ENCODE peak calls at places on chromosome 9, in six cellular contexts. One of them, this sample, is unnamed.

GRCh38 chr9:110623462-110624025 is 44.0 kb upstream of the SVEP1 start:
- DNase-seq in kidney: no peak
- DNase-seq in HL-60: no peak
- DNase-seq in fibroblast of lung: peak; percentile 75
- DNase-seq in PC-3: peak; percentile 79
- DNase-seq in mammary epithelial cell: peak; percentile 45
- DNase-seq in this sample: peak; percentile 77

GRCh38 chr9:21153688-21154608 is 12.3 kb upstream of the IFNW1 start:
- DNase-seq in PC-3: peak; percentile 32
- DNase-seq in kidney: no peak
- DNase-seq in mammary epithelial cell: peak; percentile 35
- DNase-seq in HL-60: peak; percentile 8
- DNase-seq in fibroblast of lung: peak; percentile 15
- DNase-seq in this sample: peak; percentile 32

GRCh38 chr9:34584970-34585369 is 4.6 kb downstream of the CNTFR start:
- DNase-seq in mammary epithelial cell: no peak
- DNase-seq in fibroblast of lung: no peak
- DNase-seq in kidney: no peak
- DNase-seq in PC-3: no peak
- DNase-seq in HL-60: no peak
- DNase-seq in this sample: no peak

GRCh38 chr9:15370496-15371464 is 51.9 kb upstream of the SNAPC3 start:
- DNase-seq in PC-3: no peak
- DNase-seq in mammary epithelial cell: no peak
- DNase-seq in kidney: no peak
- DNase-seq in fibroblast of lung: peak; percentile 14
- DNase-seq in HL-60: no peak
- DNase-seq in this sample: no peak

GRCh38 chr9:133476531-133476930 is 2.4 kb downstream of the SLC2A6 start:
- DNase-seq in HL-60: peak; percentile 49
- DNase-seq in mammary epithelial cell: no peak
- DNase-seq in fibroblast of lung: peak; percentile 8
- DNase-seq in PC-3: no peak
- DNase-seq in kidney: peak; percentile 55
- DNase-seq in this sample: peak; percentile 35

GRCh38 chr9:69946800-69947437 is 96.7 kb upstream of the MAMDC2 start:
- DNase-seq in fibroblast of lung: peak; percentile 95
- DNase-seq in HL-60: peak; percentile 61
- DNase-seq in PC-3: peak; percentile 73
- DNase-seq in mammary epithelial cell: peak; percentile 69
- DNase-seq in kidney: no peak
- DNase-seq in this sample: peak; percentile 84

GRCh38 chr9:122816163-122816867 is 12.1 kb downstream of the PDCL start:
- DNase-seq in HL-60: no peak
- DNase-seq in mammary epithelial cell: no peak
- DNase-seq in kidney: no peak
- DNase-seq in fibroblast of lung: no peak
- DNase-seq in PC-3: no peak
- DNase-seq in this sample: no peak

GRCh38 chr9:90964101-90965020 is 162.7 kb downstream of the SYK start:
- DNase-seq in kidney: no peak
- DNase-seq in HL-60: no peak
- DNase-seq in PC-3: no peak
- DNase-seq in fibroblast of lung: no peak
- DNase-seq in mammary epithelial cell: no peak
- DNase-seq in this sample: no peak

GRCh38 chr9:7228786-7229185 is 471.0 kb downstream of the KDM4C start:
- DNase-seq in kidney: no peak
- DNase-seq in HL-60: no peak
- DNase-seq in fibroblast of lung: no peak
- DNase-seq in PC-3: no peak
- DNase-seq in mammary epithelial cell: no peak
- DNase-seq in this sample: no peak

GRCh38 chr9:95816716-95817115 is 58.8 kb upstream of the ERCC6L2 start:
- DNase-seq in kidney: no peak
- DNase-seq in fibroblast of lung: no peak
- DNase-seq in HL-60: no peak
- DNase-seq in mammary epithelial cell: no peak
- DNase-seq in PC-3: peak; percentile 43
- DNase-seq in this sample: peak; percentile 21

GRCh38 chr9:95815961-95816360 is 59.5 kb upstream of the ERCC6L2 start:
- DNase-seq in HL-60: no peak
- DNase-seq in PC-3: no peak
- DNase-seq in mammary epithelial cell: no peak
- DNase-seq in kidney: no peak
- DNase-seq in fibroblast of lung: no peak
- DNase-seq in this sample: no peak

GRCh38 chr9:95810814-95811213 is 64.7 kb upstream of the ERCC6L2 start:
- DNase-seq in kidney: no peak
- DNase-seq in PC-3: no peak
- DNase-seq in fibroblast of lung: no peak
- DNase-seq in mammary epithelial cell: no peak
- DNase-seq in HL-60: no peak
- DNase-seq in this sample: no peak

GRCh38 chr9:95815153-95815552 is 60.3 kb upstream of the ERCC6L2 start:
- DNase-seq in kidney: no peak
- DNase-seq in PC-3: peak; percentile 56
- DNase-seq in HL-60: no peak
- DNase-seq in fibroblast of lung: peak; percentile 86
- DNase-seq in mammary epithelial cell: no peak
- DNase-seq in this sample: peak; percentile 93

GRCh38 chr9:95813923-95814322 is 61.6 kb upstream of the ERCC6L2 start:
- DNase-seq in kidney: no peak
- DNase-seq in PC-3: peak; percentile 46
- DNase-seq in mammary epithelial cell: no peak
- DNase-seq in HL-60: no peak
- DNase-seq in fibroblast of lung: no peak
- DNase-seq in this sample: no peak
- TF ChIP-seq CTCF in kidney: no peak
- TF ChIP-seq CTCF in PC-3: no peak
- TF ChIP-seq CTCF in mammary epithelial cell: no peak
- TF ChIP-seq CTCF in HL-60: no peak
- TF ChIP-seq CTCF in fibroblast of lung: no peak
- TF ChIP-seq CTCF in this sample: no peak

GRCh38 chr9:136946893-136947891 is 2.1 kb downstream of the C8G start:
- DNase-seq in PC-3: no peak
- DNase-seq in fibroblast of lung: no peak
- DNase-seq in HL-60: no peak
- DNase-seq in mammary epithelial cell: no peak
- DNase-seq in kidney: peak; percentile 76
- DNase-seq in this sample: no peak

GRCh38 chr9:136949817-136950655 is 2.0 kb upstream of the LCN12 start:
- DNase-seq in PC-3: peak; percentile 88
- DNase-seq in HL-60: peak; percentile 96
- DNase-seq in fibroblast of lung: peak; percentile 72
- DNase-seq in mammary epithelial cell: peak; percentile 87
- DNase-seq in kidney: peak; percentile 99
- DNase-seq in this sample: peak; percentile 92

GRCh38 chr9:136949239-136949816 is 2.7 kb upstream of the LCN12 start:
- DNase-seq in PC-3: no peak
- DNase-seq in kidney: no peak
- DNase-seq in HL-60: no peak
- DNase-seq in mammary epithelial cell: no peak
- DNase-seq in fibroblast of lung: no peak
- DNase-seq in this sample: no peak

GRCh38 chr9:136946228-136946892 is 1.3 kb downstream of the C8G start:
- DNase-seq in PC-3: no peak
- DNase-seq in fibroblast of lung: no peak
- DNase-seq in mammary epithelial cell: no peak
- DNase-seq in kidney: peak; percentile 82
- DNase-seq in HL-60: no peak
- DNase-seq in this sample: no peak

GRCh38 chr9:136947955-136948510 is 3.0 kb downstream of the C8G start:
- DNase-seq in HL-60: no peak
- DNase-seq in kidney: peak; percentile 81
- DNase-seq in PC-3: peak; percentile 36
- DNase-seq in mammary epithelial cell: peak; percentile 12
- DNase-seq in fibroblast of lung: peak; percentile 37
- DNase-seq in this sample: peak; percentile 54
- TF ChIP-seq CTCF in HL-60: no peak
- TF ChIP-seq CTCF in kidney: peak; percentile 31
- TF ChIP-seq CTCF in PC-3: peak; percentile 44
- TF ChIP-seq CTCF in mammary epithelial cell: peak; percentile 43
- TF ChIP-seq CTCF in fibroblast of lung: peak; percentile 47
- TF ChIP-seq CTCF in this sample: peak; percentile 65

DNA sequence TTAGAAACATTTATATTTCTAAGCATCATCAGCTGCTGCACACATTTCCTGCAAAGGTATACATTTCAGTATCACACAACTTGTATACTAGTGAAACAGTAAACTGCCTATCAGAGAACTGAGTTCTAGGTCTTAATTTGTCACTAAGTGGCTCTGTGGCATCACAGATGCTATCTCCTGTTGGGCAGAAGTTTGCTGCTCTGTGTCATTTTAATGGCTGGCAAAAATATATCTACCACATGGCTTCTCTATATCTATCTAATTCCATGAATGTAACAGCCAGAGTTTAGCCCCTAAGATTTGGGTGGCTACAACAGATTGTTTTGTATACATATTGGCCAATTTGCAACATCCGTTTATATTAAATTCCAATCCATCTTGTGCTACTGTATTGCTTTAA is 1231.9 kb upstream of the C9orf72 start:
- DNase-seq in HL-60: no peak
- DNase-seq in PC-3: no peak
- DNase-seq in fibroblast of lung: no peak
- DNase-seq in mammary epithelial cell: no peak
- DNase-seq in kidney: no peak
- DNase-seq in this sample: no peak
- TF ChIP-seq CTCF in HL-60: no peak
- TF ChIP-seq CTCF in PC-3: no peak
- TF ChIP-seq CTCF in fibroblast of lung: no peak
- TF ChIP-seq CTCF in mammary epithelial cell: no peak
- TF ChIP-seq CTCF in kidney: no peak
- TF ChIP-seq CTCF in this sample: no peak

GRCh38 chr9:98097836-98098235 is 21.2 kb downstream of the TRIM14 start:
- DNase-seq in mammary epithelial cell: peak; percentile 63
- DNase-seq in PC-3: peak; percentile 18
- DNase-seq in fibroblast of lung: no peak
- DNase-seq in HL-60: no peak
- DNase-seq in kidney: no peak
- DNase-seq in this sample: no peak

GRCh38 chr9:98101868-98102273 is 17.2 kb downstream of the TRIM14 start:
- DNase-seq in fibroblast of lung: no peak
- DNase-seq in kidney: peak; percentile 65
- DNase-seq in HL-60: peak; percentile 86
- DNase-seq in mammary epithelial cell: no peak
- DNase-seq in PC-3: no peak
- DNase-seq in this sample: no peak

GRCh38 chr9:98101416-98101815 is 17.6 kb downstream of the TRIM14 start:
- DNase-seq in kidney: peak; percentile 35
- DNase-seq in fibroblast of lung: no peak
- DNase-seq in mammary epithelial cell: no peak
- DNase-seq in HL-60: no peak
- DNase-seq in PC-3: no peak
- DNase-seq in this sample: no peak

GRCh38 chr9:98099898-98100297 is 19.1 kb downstream of the TRIM14 start:
- DNase-seq in mammary epithelial cell: peak; percentile 30
- DNase-seq in kidney: no peak
- DNase-seq in fibroblast of lung: no peak
- DNase-seq in HL-60: no peak
- DNase-seq in PC-3: no peak
- DNase-seq in this sample: no peak

GRCh38 chr9:98099346-98099745 is 19.7 kb downstream of the TRIM14 start:
- DNase-seq in fibroblast of lung: no peak
- DNase-seq in kidney: no peak
- DNase-seq in mammary epithelial cell: no peak
- DNase-seq in PC-3: no peak
- DNase-seq in HL-60: no peak
- DNase-seq in this sample: no peak
- TF ChIP-seq CTCF in fibroblast of lung: no peak
- TF ChIP-seq CTCF in kidney: no peak
- TF ChIP-seq CTCF in mammary epithelial cell: no peak
- TF ChIP-seq CTCF in PC-3: no peak
- TF ChIP-seq CTCF in HL-60: no peak
- TF ChIP-seq CTCF in this sample: no peak

DNA sequence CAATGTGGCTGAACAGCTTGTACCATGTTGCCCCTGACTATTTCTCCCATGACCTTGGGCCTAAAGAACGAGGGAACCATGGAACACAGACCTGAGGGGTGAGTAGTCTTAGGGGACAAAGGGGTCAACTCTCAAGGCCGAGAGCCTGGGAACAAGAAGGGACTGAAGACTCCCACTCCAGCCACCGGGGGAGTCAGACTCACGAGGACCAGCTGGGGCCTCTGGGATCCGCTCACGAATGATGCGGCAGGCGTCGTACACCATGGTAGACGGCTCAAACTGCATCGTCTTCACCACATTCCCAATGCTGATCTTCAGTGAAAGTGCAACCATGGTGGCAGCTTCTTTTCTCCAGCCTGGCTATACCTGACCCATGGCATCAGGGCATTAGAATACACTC is 6.6 kb downstream of the TLN1 start:
- DNase-seq in fibroblast of lung: no peak
- DNase-seq in kidney: no peak
- DNase-seq in mammary epithelial cell: no peak
- DNase-seq in HL-60: no peak
- DNase-seq in PC-3: no peak
- DNase-seq in this sample: no peak
- TF ChIP-seq CTCF in fibroblast of lung: no peak
- TF ChIP-seq CTCF in kidney: no peak
- TF ChIP-seq CTCF in mammary epithelial cell: no peak
- TF ChIP-seq CTCF in HL-60: no peak
- TF ChIP-seq CTCF in PC-3: no peak
- TF ChIP-seq CTCF in this sample: no peak

GRCh38 chr9:98385751-98386150 is 130.3 kb upstream of the TBC1D2 start:
- DNase-seq in PC-3: no peak
- DNase-seq in mammary epithelial cell: no peak
- DNase-seq in fibroblast of lung: no peak
- DNase-seq in kidney: no peak
- DNase-seq in HL-60: no peak
- DNase-seq in this sample: no peak

GRCh38 chr9:98380065-98380681 is 124.7 kb upstream of the TBC1D2 start:
- DNase-seq in fibroblast of lung: peak; percentile 45
- DNase-seq in mammary epithelial cell: no peak
- DNase-seq in kidney: peak; percentile 71
- DNase-seq in HL-60: no peak
- DNase-seq in PC-3: peak; percentile 11
- DNase-seq in this sample: no peak

GRCh38 chr9:98381311-98382103 is 126.1 kb upstream of the TBC1D2 start:
- DNase-seq in PC-3: no peak
- DNase-seq in kidney: no peak
- DNase-seq in fibroblast of lung: no peak
- DNase-seq in HL-60: no peak
- DNase-seq in mammary epithelial cell: no peak
- DNase-seq in this sample: no peak

GRCh38 chr9:98379572-98379971 is 124.1 kb upstream of the TBC1D2 start:
- DNase-seq in PC-3: no peak
- DNase-seq in kidney: no peak
- DNase-seq in fibroblast of lung: no peak
- DNase-seq in mammary epithelial cell: no peak
- DNase-seq in HL-60: no peak
- DNase-seq in this sample: no peak

DNA sequence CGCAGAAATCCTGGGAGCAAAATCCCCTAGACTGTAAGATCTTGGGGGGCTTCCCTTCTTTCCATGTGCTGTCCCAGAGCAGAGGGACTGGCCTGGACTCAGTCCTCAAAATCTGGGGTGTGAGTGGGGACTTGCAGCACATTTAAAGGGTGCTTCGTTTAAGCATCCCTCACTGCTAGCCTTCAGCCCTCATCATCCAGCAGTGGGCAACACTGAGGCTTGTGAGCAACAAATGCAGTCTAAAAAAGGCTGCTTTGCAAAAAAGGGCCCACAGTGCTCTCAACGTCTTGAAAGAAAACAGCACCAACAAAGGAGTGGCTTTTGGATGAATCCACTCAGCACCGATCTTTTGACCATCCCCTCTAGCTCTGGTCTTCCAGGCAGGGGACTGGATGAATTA is 128.3 kb upstream of the TBC1D2 start:
- DNase-seq in HL-60: no peak
- DNase-seq in mammary epithelial cell: no peak
- DNase-seq in kidney: no peak
- DNase-seq in fibroblast of lung: peak; percentile 27
- DNase-seq in PC-3: peak; percentile 2
- DNase-seq in this sample: no peak
- TF ChIP-seq CTCF in HL-60: no peak
- TF ChIP-seq CTCF in mammary epithelial cell: peak; percentile 3
- TF ChIP-seq CTCF in kidney: no peak
- TF ChIP-seq CTCF in fibroblast of lung: peak; percentile 14
- TF ChIP-seq CTCF in PC-3: no peak
- TF ChIP-seq CTCF in this sample: no peak

This sample was measured in MCF 10A.